ENCODE peak calls at places on chromosomes 7 and 10, in nine cellular contexts. F is colonic mucosa, X is lower lobe of right lung, H is kidney, L is Panc1, Z is tibial artery, R is HCT116, Y is hepatocyte, O is right atrium auricular region. E is an unnamed sample.

GRCh38 chr10:49164587-49165188 is 23.5 kb downstream of the TMEM273 start:
- DNase-seq in O (no peak), Y (peak), Z (no peak), X (no peak), L (peak), R (peak), F (peak), H (no peak), E (peak)

GRCh38 chr7:29807179-29807841 is 1.0 kb downstream of the WIPF3 start:
- DNase-seq in L (no peak), Z (peak), F (peak), X (no peak), O (no peak), R (peak), H (peak), Y (peak), E (no peak)

GRCh38 chr7:35251606-35252310 is 2.1 kb downstream of the TBX20 start:
- DNase-seq in Z (no peak), R (no peak), O (no peak), L (no peak), F (no peak), H (no peak), X (no peak), Y (no peak), E (no peak)

GRCh38 chr10:125105856-125106255 is 54.5 kb downstream of the CTBP2 start:
- DNase-seq in F (no peak), Y (no peak), L (no peak), H (no peak), X (no peak), O (no peak), R (no peak), Z (peak), E (no peak)

GRCh38 chr7:28674359-28674782 is 262.1 kb downstream of the CREB5 start:
- DNase-seq in O (no peak), H (no peak), Z (no peak), R (no peak), X (no peak), Y (peak), F (no peak), L (no peak), E (no peak)

GRCh38 chr10:127044191-127044590 is 139.0 kb downstream of the DOCK1 start:
- DNase-seq in L (no peak), F (peak), Z (no peak), O (peak), H (no peak), Y (peak), R (no peak), X (peak), E (no peak)

GRCh38 chr10:16155761-16156322 is 281.0 kb upstream of the PTER start:
- DNase-seq in O (no peak), R (no peak), X (no peak), F (no peak), L (no peak), Y (peak), Z (no peak), H (no peak), E (no peak)

GRCh38 chr10:17123062-17123661 is 6.4 kb downstream of the CUBN start:
- DNase-seq in L (no peak), O (no peak), F (no peak), Y (no peak), R (no peak), Z (no peak), X (no peak), H (no peak), E (peak)

GRCh38 chr10:125707852-125708468 is 11.5 kb upstream of the EDRF1 start:
- DNase-seq in Z (no peak), Y (peak), H (no peak), O (no peak), L (no peak), F (no peak), X (no peak), R (peak), E (no peak)

GRCh38 chr7:80726731-80727130 is 88.3 kb downstream of the CD36 start:
- DNase-seq in O (no peak), R (no peak), Y (no peak), F (no peak), H (no peak), L (no peak), Z (no peak), X (no peak), E (no peak)

GRCh38 chr10:124683816-124684215 is 60.4 kb downstream of the FAM53B start:
- DNase-seq in Z (no peak), H (peak), R (no peak), Y (no peak), L (no peak), F (no peak), X (no peak), O (no peak), E (no peak)

GRCh38 chr7:26705567-26705966 is 158.8 kb downstream of the SKAP2 start:
- DNase-seq in Z (no peak), R (no peak), X (no peak), H (no peak), L (peak), F (peak), O (no peak), Y (peak), E (peak)

GRCh38 chr10:95618101-95618500 is 38.4 kb downstream of the ALDH18A1 start:
- DNase-seq in Z (no peak), R (no peak), F (no peak), O (no peak), L (no peak), H (no peak), Y (no peak), X (no peak), E (no peak)

GRCh38 chr10:15222511-15222910 is 54.0 kb upstream of the NMT2 start:
- DNase-seq in Z (no peak), H (no peak), Y (no peak), L (no peak), F (no peak), O (no peak), R (no peak), X (no peak), E (peak)

GRCh38 chr7:148587076-148587475 is 3.5 kb upstream of the C7orf33 start:
- DNase-seq in Z (no peak), R (no peak), O (no peak), F (no peak), L (no peak), X (no peak), Y (no peak), H (no peak), E (no peak)

GRCh38 chr7:8991159-8991558 is 557.8 kb downstream of the NXPH1 start:
- DNase-seq in H (no peak), R (no peak), F (no peak), X (no peak), Y (no peak), Z (no peak), O (no peak), L (no peak), E (no peak)

GRCh38 chr10:89515031-89515841 is 20.2 kb downstream of the SLC16A12 start:
- DNase-seq in H (no peak), O (no peak), Z (peak), Y (peak), R (no peak), L (no peak), F (no peak), X (no peak), E (peak)

GRCh38 chr10:125153693-125154490 is 6.5 kb downstream of the CTBP2 start:
- DNase-seq in Z (peak), R (no peak), H (no peak), Y (peak), L (no peak), O (no peak), X (no peak), F (peak), E (no peak)

GRCh38 chr10:24344279-24344678 is 135.3 kb downstream of the KIAA1217 start:
- DNase-seq in Z (no peak), F (no peak), X (no peak), O (no peak), H (no peak), R (no peak), Y (peak), L (no peak), E (peak)

GRCh38 chr10:34008641-34009040 is 674.2 kb upstream of the NRP1 start:
- DNase-seq in R (no peak), Z (no peak), Y (no peak), X (no peak), F (no peak), H (no peak), L (no peak), O (no peak), E (no peak)

GRCh38 chr10:73597346-73597745 is 6.2 kb upstream of the USP54 start:
- DNase-seq in R (no peak), Z (no peak), Y (no peak), H (no peak), L (no peak), O (no peak), F (no peak), X (no peak), E (peak)

GRCh38 chr10:97924678-97925077 is 75.0 kb downstream of the GOLGA7B start:
- DNase-seq in F (no peak), O (no peak), Z (no peak), R (no peak), L (no peak), H (no peak), X (no peak), Y (no peak), E (no peak)

GRCh38 chr7:151119055-151119415 is 32.8 kb downstream of the AGAP3 start:
- DNase-seq in R (no peak), X (no peak), O (no peak), H (no peak), F (no peak), L (no peak), Y (no peak), Z (no peak), E (no peak)

GRCh38 chr7:18497800-18498199 is 2.3 kb downstream of the HDAC9 start:
- DNase-seq in O (no peak), X (no peak), Y (no peak), R (no peak), H (no peak), Z (no peak), L (no peak), F (no peak), E (no peak)

GRCh38 chr7:28298870-28299484 is 113.3 kb upstream of the CREB5 start:
- DNase-seq in O (no peak), Z (no peak), X (no peak), H (no peak), Y (peak), F (no peak), R (peak), L (peak), E (peak)

GRCh38 chr7:77266162-77266807 is 66.7 kb upstream of the FGL2 start:
- DNase-seq in L (no peak), R (no peak), X (no peak), Y (no peak), H (no peak), O (no peak), F (no peak), Z (no peak), E (no peak)

GRCh38 chr7:92178928-92179373 is at the start of gene LRRD1:
- DNase-seq in O (peak), Y (peak), L (peak), Z (peak), R (peak), H (peak), X (peak), F (peak), E (peak)

GRCh38 chr7:73573276-73573675 is 5.1 kb downstream of the TBL2 start:
- DNase-seq in Y (no peak), R (no peak), H (no peak), Z (no peak), O (no peak), L (no peak), F (no peak), X (peak), E (no peak)

GRCh38 chr10:114706458-114707055 is 48.5 kb upstream of the ABLIM1 start:
- DNase-seq in F (no peak), O (no peak), H (no peak), R (no peak), X (no peak), Z (no peak), Y (no peak), L (no peak), E (no peak)

GRCh38 chr7:105198223-105198622 is 184.2 kb downstream of the KMT2E start:
- DNase-seq in L (no peak), F (no peak), Z (no peak), Y (peak), R (no peak), X (no peak), H (no peak), O (no peak), E (peak)

GRCh38 chr7:50302486-50303081 is 1.9 kb upstream of the IKZF1 start:
- DNase-seq in X (no peak), F (no peak), H (no peak), R (no peak), L (no peak), Z (no peak), O (no peak), Y (no peak), E (no peak)

GRCh38 chr7:92412745-92413144 is 34.5 kb upstream of the GATAD1 start:
- DNase-seq in R (no peak), Y (no peak), L (no peak), F (no peak), H (no peak), X (no peak), O (no peak), Z (no peak), E (no peak)

GRCh38 chr10:45602082-45602730 is 70.4 kb downstream of the ZFAND4 start:
- DNase-seq in Y (no peak), X (no peak), H (no peak), O (no peak), Z (no peak), F (no peak), L (no peak), R (no peak), E (peak)

GRCh38 chr10:5917305-5917704 is 27.3 kb downstream of the FBH1 start:
- DNase-seq in R (no peak), Y (no peak), X (no peak), F (no peak), Z (peak), H (no peak), O (no peak), L (no peak), E (no peak)

GRCh38 chr7:56097700-56098099 is 4.9 kb upstream of the PHKG1 start:
- DNase-seq in L (no peak), Z (no peak), H (no peak), Y (no peak), X (no peak), F (no peak), O (no peak), R (no peak), E (peak)

GRCh38 chr10:13115832-13116793 is 16.1 kb downstream of the OPTN start:
- DNase-seq in H (no peak), O (no peak), L (no peak), Z (no peak), X (no peak), F (peak), R (no peak), Y (no peak), E (no peak)

GRCh38 chr10:113139695-113140094 is 189.6 kb downstream of the TCF7L2 start:
- DNase-seq in L (no peak), Z (no peak), H (no peak), Y (no peak), X (no peak), F (no peak), O (no peak), R (no peak), E (peak)
- TF ChIP-seq CTCF in L (peak), Z (peak), H (no peak), Y (peak), X (no peak), F (no peak), O (peak), R (peak), E (peak)

DNA sequence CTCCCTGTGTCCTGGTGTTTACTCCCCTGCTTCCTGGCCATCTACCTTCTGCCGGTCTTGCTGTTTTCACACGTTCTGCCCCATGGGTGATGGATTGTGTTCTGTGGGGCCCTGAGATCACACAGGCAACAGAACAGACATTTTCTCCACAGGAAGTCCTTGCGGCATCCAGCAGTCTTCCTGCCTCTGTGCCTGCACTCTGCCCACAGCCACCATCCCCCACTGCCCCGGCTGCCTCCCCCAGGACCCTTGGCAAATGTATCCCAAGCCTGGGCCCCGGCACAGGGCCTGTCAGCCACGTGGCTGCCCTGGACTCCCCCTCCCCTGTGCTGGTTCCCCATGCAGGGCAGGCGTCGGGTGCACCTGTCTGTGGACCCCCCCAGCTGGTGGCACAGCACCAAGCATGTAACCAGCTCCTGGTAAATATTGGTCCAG is 184.2 kb downstream of the WDR37 start:
- DNase-seq in X (no peak), L (no peak), H (peak), F (no peak), O (no peak), Y (no peak), R (no peak), Z (no peak), E (no peak)
- H3K4me3 ChIP-seq in X (no peak), L (no peak), H (no peak), F (no peak), O (no peak), Y (no peak), R (no peak), Z (no peak), E (peak)

GRCh38 chr7:84479059-84479458 is 284.5 kb upstream of the SEMA3A start:
- DNase-seq in X (no peak), H (no peak), O (no peak), R (no peak), Z (no peak), F (no peak), Y (no peak), L (no peak), E (no peak)

GRCh38 chr7:84482476-84482875 is 287.9 kb upstream of the SEMA3A start:
- DNase-seq in X (no peak), R (no peak), L (no peak), O (no peak), F (no peak), H (no peak), Z (no peak), Y (no peak), E (no peak)

DNA sequence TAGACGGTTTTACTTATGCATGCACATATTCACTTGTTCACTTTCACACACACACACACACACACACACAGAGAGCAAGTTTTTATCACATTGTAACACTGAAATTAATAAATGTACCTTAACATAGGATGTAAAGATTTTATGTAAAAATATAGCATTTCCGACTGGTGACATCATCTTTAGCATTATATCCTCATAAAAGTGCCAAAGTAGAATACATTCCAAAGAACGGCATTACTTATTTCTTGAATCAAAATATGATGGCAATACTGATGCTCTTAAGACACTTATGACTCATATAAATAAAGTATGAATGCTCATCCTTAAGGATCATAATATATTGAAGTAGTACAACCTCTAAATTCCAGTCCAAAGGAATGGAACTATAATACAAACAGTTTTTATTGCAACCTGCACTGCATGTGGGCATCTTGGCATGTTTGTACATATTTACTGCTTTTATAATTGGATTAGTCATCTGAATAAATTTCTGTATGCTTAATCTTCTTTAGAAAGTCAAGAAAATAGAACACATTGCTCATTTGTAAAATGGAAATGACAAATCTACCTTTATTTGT is 290.0 kb upstream of the SEMA3A start:
- DNase-seq in Y (no peak), L (peak), X (no peak), H (no peak), F (no peak), R (no peak), Z (no peak), O (no peak), E (no peak)
- H3K27ac ChIP-seq in Y (no peak), L (no peak), X (no peak), H (no peak), F (no peak), R (no peak), Z (no peak), O (no peak), E (no peak)

GRCh38 chr10:52314007-52314821 is at the start of gene DKK1:
- DNase-seq in L (no peak), Z (peak), Y (peak), R (peak), O (peak), X (peak), F (peak), H (peak), E (peak)
- TF ChIP-seq CTCF in L (peak), Z (peak), Y (peak), R (peak), O (peak), X (peak), F (peak), H (peak), E (peak)

GRCh38 chr10:132452651-132453469 is 55.9 kb downstream of the PWWP2B start:
- DNase-seq in F (peak), H (peak), X (peak), Z (peak), O (no peak), R (no peak), Y (peak), L (no peak), E (peak)
- H3K4me3 ChIP-seq in F (no peak), H (peak), X (peak), Z (no peak), O (peak), R (no peak), Y (no peak), L (peak), E (no peak)

GRCh38 chr7:132080467-132080866 is 495.8 kb downstream of the PLXNA4 start:
- DNase-seq in O (no peak), H (no peak), Z (peak), F (no peak), L (no peak), Y (no peak), R (no peak), X (no peak), E (no peak)
- H3K27ac ChIP-seq in O (no peak), H (no peak), Z (peak), F (no peak), L (no peak), Y (peak), R (no peak), X (no peak), E (no peak)

DNA sequence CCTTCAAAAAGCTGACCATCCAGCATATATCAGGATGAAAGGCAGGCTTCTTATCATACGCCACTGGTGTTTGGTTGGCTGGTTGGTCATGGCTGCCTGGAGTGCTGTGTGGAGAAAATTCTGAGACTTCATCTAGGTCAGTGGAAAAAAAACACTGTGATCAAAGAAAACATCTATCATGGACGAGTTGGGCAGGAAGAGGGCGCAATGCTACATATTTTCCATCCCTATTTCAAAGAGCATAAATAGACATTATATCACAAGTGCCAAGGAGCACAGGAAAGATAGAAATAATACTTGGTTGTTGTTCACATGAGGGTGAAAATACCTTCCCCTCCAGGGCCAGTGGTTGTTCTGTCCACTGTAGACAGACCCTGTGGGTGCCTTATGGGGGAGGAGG is 128.4 kb upstream of the PLPP4 start:
- DNase-seq in L (no peak), R (no peak), O (no peak), Y (no peak), F (no peak), H (no peak), Z (no peak), X (no peak), E (peak)
- TF ChIP-seq CTCF in L (no peak), R (no peak), O (no peak), Y (no peak), F (no peak), H (no peak), Z (no peak), X (no peak), E (peak)

GRCh38 chr10:58556516-58556915 is 43.8 kb downstream of the BICC1 start:
- DNase-seq in F (no peak), O (no peak), X (no peak), L (no peak), H (no peak), Y (no peak), R (no peak), Z (no peak), E (no peak)

GRCh38 chr10:58554316-58554715 is 41.6 kb downstream of the BICC1 start:
- DNase-seq in F (no peak), O (no peak), R (no peak), Y (no peak), L (no peak), X (no peak), H (no peak), Z (no peak), E (no peak)

GRCh38 chr10:58555170-58555929 is 42.7 kb downstream of the BICC1 start:
- DNase-seq in F (no peak), Z (no peak), R (no peak), X (no peak), O (no peak), H (no peak), Y (no peak), L (no peak), E (no peak)

GRCh38 chr10:58557714-58558113 is 45.0 kb downstream of the BICC1 start:
- DNase-seq in X (no peak), Z (no peak), H (no peak), O (no peak), R (no peak), Y (no peak), F (no peak), L (no peak), E (no peak)

GRCh38 chr10:58555930-58556311 is 43.2 kb downstream of the BICC1 start:
- DNase-seq in F (no peak), Y (no peak), R (no peak), Z (no peak), X (no peak), O (no peak), L (no peak), H (no peak), E (no peak)
- H3K4me3 ChIP-seq in F (no peak), Y (no peak), R (no peak), Z (no peak), X (no peak), O (no peak), L (no peak), H (peak), E (no peak)